ENCODE peak calls at places on chromosomes 4 and X, in six cellular contexts. One of them, this sample, is unnamed.

GRCh38 chr4:1297456-1298325 is 8.0 kb downstream of the MAEA start:
- DNase-seq in lower leg skin: no peak
- DNase-seq in SJSA1: no peak
- DNase-seq in H7: peak; percentile 86
- DNase-seq in mesenchymal stem cell: no peak
- DNase-seq in naive thymus-derived CD4-positive, alpha-beta T cell: no peak
- DNase-seq in this sample: no peak

GRCh38 chrX:15202458-15203177 is 67.3 kb downstream of the ASB9 start:
- DNase-seq in lower leg skin: no peak
- DNase-seq in SJSA1: peak; percentile 58
- DNase-seq in H7: no peak
- DNase-seq in mesenchymal stem cell: peak; percentile 45
- DNase-seq in naive thymus-derived CD4-positive, alpha-beta T cell: no peak
- DNase-seq in this sample: peak; percentile 27

GRCh38 chr4:137283737-137284136 is 248.6 kb downstream of the PCDH18 start:
- DNase-seq in lower leg skin: no peak
- DNase-seq in SJSA1: no peak
- DNase-seq in H7: peak; percentile 1
- DNase-seq in mesenchymal stem cell: peak; percentile 26
- DNase-seq in naive thymus-derived CD4-positive, alpha-beta T cell: no peak
- DNase-seq in this sample: peak; percentile 42

GRCh38 chr4:74503580-74503979 is 58.6 kb downstream of the AREG start:
- DNase-seq in lower leg skin: no peak
- DNase-seq in SJSA1: peak; percentile 42
- DNase-seq in H7: no peak
- DNase-seq in mesenchymal stem cell: peak; percentile 76
- DNase-seq in naive thymus-derived CD4-positive, alpha-beta T cell: no peak
- DNase-seq in this sample: peak; percentile 11

GRCh38 chrX:68676340-68676739 is 28.9 kb downstream of the STARD8 start:
- DNase-seq in lower leg skin: no peak
- DNase-seq in SJSA1: no peak
- DNase-seq in H7: no peak
- DNase-seq in mesenchymal stem cell: no peak
- DNase-seq in naive thymus-derived CD4-positive, alpha-beta T cell: no peak
- DNase-seq in this sample: no peak

GRCh38 chrX:1546601-1547275 is 9.8 kb upstream of the P2RY8 start:
- DNase-seq in lower leg skin: no peak
- DNase-seq in SJSA1: no peak
- DNase-seq in H7: no peak
- DNase-seq in mesenchymal stem cell: no peak
- DNase-seq in naive thymus-derived CD4-positive, alpha-beta T cell: no peak
- DNase-seq in this sample: no peak

GRCh38 chr4:180455226-180455625 is 1788.0 kb upstream of the TENM3 start:
- DNase-seq in lower leg skin: no peak
- DNase-seq in SJSA1: no peak
- DNase-seq in H7: no peak
- DNase-seq in mesenchymal stem cell: no peak
- DNase-seq in naive thymus-derived CD4-positive, alpha-beta T cell: no peak
- DNase-seq in this sample: no peak

GRCh38 chr4:118898684-118899138 is 10.1 kb downstream of the SYNPO2 start:
- DNase-seq in lower leg skin: no peak
- DNase-seq in SJSA1: no peak
- DNase-seq in H7: no peak
- DNase-seq in mesenchymal stem cell: no peak
- DNase-seq in naive thymus-derived CD4-positive, alpha-beta T cell: no peak
- DNase-seq in this sample: no peak

GRCh38 chrX:153336128-153336894 is 2.4 kb downstream of the ZNF275 start:
- DNase-seq in lower leg skin: no peak
- DNase-seq in SJSA1: no peak
- DNase-seq in H7: no peak
- DNase-seq in mesenchymal stem cell: no peak
- DNase-seq in naive thymus-derived CD4-positive, alpha-beta T cell: no peak
- DNase-seq in this sample: no peak

GRCh38 chr4:36446275-36446674 is 164.9 kb downstream of the DTHD1 start:
- DNase-seq in lower leg skin: no peak
- DNase-seq in SJSA1: no peak
- DNase-seq in H7: no peak
- DNase-seq in mesenchymal stem cell: no peak
- DNase-seq in naive thymus-derived CD4-positive, alpha-beta T cell: no peak
- DNase-seq in this sample: no peak

GRCh38 chr4:61772116-61772515 is 572.0 kb downstream of the ADGRL3 start:
- DNase-seq in lower leg skin: no peak
- DNase-seq in SJSA1: no peak
- DNase-seq in H7: no peak
- DNase-seq in mesenchymal stem cell: no peak
- DNase-seq in naive thymus-derived CD4-positive, alpha-beta T cell: no peak
- DNase-seq in this sample: no peak

GRCh38 chr4:186666750-186667149 is 56.9 kb downstream of the FAT1 start:
- DNase-seq in lower leg skin: no peak
- DNase-seq in SJSA1: no peak
- DNase-seq in H7: no peak
- DNase-seq in mesenchymal stem cell: peak; percentile 53
- DNase-seq in naive thymus-derived CD4-positive, alpha-beta T cell: no peak
- DNase-seq in this sample: peak; percentile 39

GRCh38 chrX:149013081-149013480 is 492.0 kb downstream of the IDS start:
- DNase-seq in lower leg skin: no peak
- DNase-seq in SJSA1: no peak
- DNase-seq in H7: no peak
- DNase-seq in mesenchymal stem cell: no peak
- DNase-seq in naive thymus-derived CD4-positive, alpha-beta T cell: no peak
- DNase-seq in this sample: no peak

GRCh38 chrX:53481816-53482485 is 47.8 kb upstream of the HSD17B10 start:
- DNase-seq in lower leg skin: peak; percentile 36
- DNase-seq in SJSA1: peak; percentile 25
- DNase-seq in H7: peak; percentile 55
- DNase-seq in mesenchymal stem cell: peak; percentile 62
- DNase-seq in naive thymus-derived CD4-positive, alpha-beta T cell: peak; percentile 52
- DNase-seq in this sample: peak; percentile 68

GRCh38 chr4:44848466-44848865 is 122.1 kb upstream of the GNPDA2 start:
- DNase-seq in lower leg skin: no peak
- DNase-seq in SJSA1: no peak
- DNase-seq in H7: no peak
- DNase-seq in mesenchymal stem cell: no peak
- DNase-seq in naive thymus-derived CD4-positive, alpha-beta T cell: no peak
- DNase-seq in this sample: no peak

GRCh38 chr4:148831945-148832344 is 389.7 kb upstream of the NR3C2 start:
- DNase-seq in lower leg skin: no peak
- DNase-seq in SJSA1: no peak
- DNase-seq in H7: no peak
- DNase-seq in mesenchymal stem cell: peak; percentile 21
- DNase-seq in naive thymus-derived CD4-positive, alpha-beta T cell: no peak
- DNase-seq in this sample: peak; percentile 13

DNA sequence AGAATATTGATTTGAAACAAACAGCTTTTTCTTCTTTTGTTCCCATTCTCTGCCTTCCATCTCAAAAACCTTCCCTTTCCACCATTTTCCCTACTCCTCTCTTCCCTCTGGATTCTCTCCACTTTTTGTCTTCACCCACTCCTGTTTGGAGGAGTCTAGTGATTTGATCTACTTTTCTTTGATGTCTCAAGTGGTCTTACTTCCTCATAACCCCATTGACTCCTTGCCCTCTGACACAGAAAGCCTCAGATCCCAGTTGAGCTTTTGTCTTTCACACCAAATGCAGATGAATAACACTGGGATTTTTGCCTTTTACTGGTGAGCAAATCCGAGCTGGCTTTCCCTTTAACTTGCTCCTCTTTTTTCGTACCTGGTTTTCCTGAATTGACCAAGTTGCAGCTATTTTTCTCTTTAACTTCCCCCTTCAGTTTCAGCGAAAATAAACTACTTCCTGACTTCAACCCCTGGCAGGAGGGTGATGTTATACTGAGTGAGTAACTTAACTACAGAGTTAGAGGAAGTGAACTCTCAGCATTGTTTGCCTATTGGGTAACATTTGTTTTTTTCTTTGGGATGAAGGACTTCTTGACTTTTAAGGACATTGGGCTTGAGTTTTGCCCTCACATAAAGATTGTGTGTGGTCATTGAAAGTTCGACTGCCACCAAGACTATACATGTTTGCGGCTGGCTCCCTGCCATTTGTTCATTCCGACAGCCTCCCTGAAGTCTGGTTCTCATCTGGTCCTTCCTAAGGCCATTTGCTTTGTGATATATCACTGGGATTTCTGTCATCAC is 392.8 kb upstream of the NR3C2 start:
- DNase-seq in lower leg skin: no peak
- DNase-seq in SJSA1: no peak
- DNase-seq in H7: no peak
- DNase-seq in mesenchymal stem cell: peak; percentile 8
- DNase-seq in naive thymus-derived CD4-positive, alpha-beta T cell: no peak
- DNase-seq in this sample: peak; percentile 1
- H3K4me3 ChIP-seq in lower leg skin: no peak overlapping the region
- H3K4me3 ChIP-seq in SJSA1: no peak overlapping the region
- H3K4me3 ChIP-seq in H7: no peak overlapping the region
- H3K4me3 ChIP-seq in mesenchymal stem cell: no peak overlapping the region
- H3K4me3 ChIP-seq in naive thymus-derived CD4-positive, alpha-beta T cell: no peak overlapping the region
- H3K4me3 ChIP-seq in this sample: no peak overlapping the region

GRCh38 chr4:105453550-105454201 is 20.2 kb downstream of the PPA2 start:
- DNase-seq in lower leg skin: no peak
- DNase-seq in SJSA1: no peak
- DNase-seq in H7: peak; percentile 38
- DNase-seq in mesenchymal stem cell: no peak
- DNase-seq in naive thymus-derived CD4-positive, alpha-beta T cell: no peak
- DNase-seq in this sample: no peak
- H3K4me3 ChIP-seq in lower leg skin: no peak overlapping the region
- H3K4me3 ChIP-seq in SJSA1: no peak overlapping the region
- H3K4me3 ChIP-seq in H7: no peak overlapping the region
- H3K4me3 ChIP-seq in mesenchymal stem cell: no peak overlapping the region
- H3K4me3 ChIP-seq in naive thymus-derived CD4-positive, alpha-beta T cell: no peak overlapping the region
- H3K4me3 ChIP-seq in this sample: no peak overlapping the region

DNA sequence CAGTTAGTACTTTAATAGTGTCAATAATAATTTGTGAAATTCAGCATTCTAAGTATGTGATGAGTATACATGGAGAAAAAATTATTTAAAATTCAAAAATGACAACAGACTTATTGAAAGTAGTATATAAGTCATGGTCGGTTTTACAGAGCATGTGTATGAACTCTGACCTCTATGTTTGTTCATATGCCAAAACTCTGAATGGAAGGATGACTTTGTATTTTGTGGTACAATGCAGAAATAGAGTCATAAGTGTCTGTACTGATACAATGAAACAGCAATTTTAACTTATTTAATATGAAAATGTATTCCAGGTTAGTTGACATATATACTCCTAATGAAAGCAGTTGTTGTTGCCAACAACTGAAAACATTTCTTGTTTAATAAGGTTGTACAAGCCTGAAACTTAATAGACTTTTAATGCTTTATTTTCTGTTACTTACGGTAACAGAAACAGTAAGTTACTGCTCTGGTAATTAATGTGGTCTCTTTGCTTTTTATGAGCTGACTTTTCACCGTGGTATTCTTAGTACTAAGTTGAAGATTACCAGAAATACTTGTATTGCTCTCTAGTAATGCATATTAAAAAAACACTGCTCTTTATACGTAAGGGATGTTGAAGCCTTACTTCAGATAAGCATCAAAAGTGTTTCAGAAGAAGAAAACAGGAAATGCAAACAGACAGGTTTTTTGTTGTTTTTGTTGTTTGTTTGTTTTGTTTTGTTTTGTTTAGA is 1.9 kb downstream of the UBE2K start:
- DNase-seq in lower leg skin: no peak
- DNase-seq in SJSA1: no peak
- DNase-seq in H7: no peak
- DNase-seq in mesenchymal stem cell: peak; percentile 44
- DNase-seq in naive thymus-derived CD4-positive, alpha-beta T cell: no peak
- DNase-seq in this sample: peak; percentile 53
- H3K4me3 ChIP-seq in lower leg skin: no peak overlapping the region
- H3K4me3 ChIP-seq in SJSA1: no peak overlapping the region
- H3K4me3 ChIP-seq in H7: peak overlapping the region; percentile 68
- H3K4me3 ChIP-seq in mesenchymal stem cell: no peak overlapping the region
- H3K4me3 ChIP-seq in naive thymus-derived CD4-positive, alpha-beta T cell: peak overlapping the region; percentile 94
- H3K4me3 ChIP-seq in this sample: peak overlapping the region; percentile 96

DNA sequence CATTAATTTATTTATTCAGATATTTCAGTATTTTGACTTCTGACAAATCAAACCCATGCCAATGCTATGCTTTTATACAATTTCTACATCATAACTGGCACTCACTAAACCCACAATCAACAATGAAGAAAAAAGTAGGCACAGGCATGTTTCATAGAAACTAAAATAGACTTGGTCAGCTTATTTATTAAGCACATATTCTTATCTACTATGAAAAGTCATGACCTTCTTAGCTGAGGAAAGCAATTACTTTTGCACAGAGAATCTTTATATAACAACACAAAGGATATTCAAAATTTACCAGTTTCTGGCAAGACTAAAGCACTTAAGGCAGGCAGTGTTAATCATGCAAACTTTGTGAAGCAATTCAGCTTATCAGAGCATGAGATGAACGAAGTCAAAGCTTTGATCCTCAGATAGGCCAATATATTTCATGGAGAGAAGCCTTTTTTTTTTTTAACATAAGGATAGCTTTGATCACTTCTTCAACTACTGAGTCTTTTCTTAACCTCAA is 490.6 kb downstream of the INPP4B start:
- DNase-seq in lower leg skin: no peak
- DNase-seq in SJSA1: no peak
- DNase-seq in H7: no peak
- DNase-seq in mesenchymal stem cell: no peak
- DNase-seq in naive thymus-derived CD4-positive, alpha-beta T cell: no peak
- DNase-seq in this sample: no peak
- H3K4me3 ChIP-seq in lower leg skin: no peak overlapping the region
- H3K4me3 ChIP-seq in SJSA1: no peak overlapping the region
- H3K4me3 ChIP-seq in H7: no peak overlapping the region
- H3K4me3 ChIP-seq in mesenchymal stem cell: no peak overlapping the region
- H3K4me3 ChIP-seq in naive thymus-derived CD4-positive, alpha-beta T cell: no peak overlapping the region
- H3K4me3 ChIP-seq in this sample: no peak overlapping the region

GRCh38 chrX:17000751-17001150 is 54.3 kb downstream of the REPS2 start:
- DNase-seq in lower leg skin: no peak
- DNase-seq in SJSA1: no peak
- DNase-seq in H7: no peak
- DNase-seq in mesenchymal stem cell: no peak
- DNase-seq in naive thymus-derived CD4-positive, alpha-beta T cell: no peak
- DNase-seq in this sample: no peak
- H3K4me3 ChIP-seq in lower leg skin: no peak overlapping the region
- H3K4me3 ChIP-seq in SJSA1: no peak overlapping the region
- H3K4me3 ChIP-seq in H7: no peak overlapping the region
- H3K4me3 ChIP-seq in mesenchymal stem cell: no peak overlapping the region
- H3K4me3 ChIP-seq in naive thymus-derived CD4-positive, alpha-beta T cell: no peak overlapping the region
- H3K4me3 ChIP-seq in this sample: no peak overlapping the region

DNA sequence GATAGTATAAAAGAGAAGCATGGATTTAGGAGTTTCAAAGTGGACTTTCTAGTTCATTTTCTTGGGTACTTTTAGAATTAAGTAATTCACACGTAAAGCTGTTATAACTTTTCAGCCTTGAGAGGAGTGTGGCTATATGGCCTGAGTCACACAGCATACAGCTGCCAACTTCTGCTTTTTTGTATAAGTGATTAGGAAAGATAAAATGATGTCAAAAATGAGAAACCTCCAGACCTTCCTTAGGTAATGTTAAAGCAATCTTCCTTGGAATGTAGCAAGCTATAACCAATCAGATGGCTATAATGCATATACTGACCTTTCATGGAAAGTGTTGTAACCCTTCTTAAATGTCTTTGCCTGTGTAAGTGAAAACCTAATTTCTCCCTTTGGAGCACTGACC is 39.2 kb downstream of the RAB40AL start:
- DNase-seq in lower leg skin: no peak
- DNase-seq in SJSA1: no peak
- DNase-seq in H7: no peak
- DNase-seq in mesenchymal stem cell: no peak
- DNase-seq in naive thymus-derived CD4-positive, alpha-beta T cell: no peak
- DNase-seq in this sample: no peak
- H3K4me3 ChIP-seq in lower leg skin: no peak overlapping the region
- H3K4me3 ChIP-seq in SJSA1: no peak overlapping the region
- H3K4me3 ChIP-seq in H7: no peak overlapping the region
- H3K4me3 ChIP-seq in mesenchymal stem cell: no peak overlapping the region
- H3K4me3 ChIP-seq in naive thymus-derived CD4-positive, alpha-beta T cell: no peak overlapping the region
- H3K4me3 ChIP-seq in this sample: no peak overlapping the region

GRCh38 chr4:153792007-153792892 is 3.4 kb upstream of the SFRP2 start:
- DNase-seq in lower leg skin: no peak
- DNase-seq in SJSA1: no peak
- DNase-seq in H7: peak; percentile 88
- DNase-seq in mesenchymal stem cell: peak; percentile 82
- DNase-seq in naive thymus-derived CD4-positive, alpha-beta T cell: no peak
- DNase-seq in this sample: peak; percentile 60
- H3K4me3 ChIP-seq in lower leg skin: no peak overlapping the region
- H3K4me3 ChIP-seq in SJSA1: no peak overlapping the region
- H3K4me3 ChIP-seq in H7: peak overlapping the region; percentile 61
- H3K4me3 ChIP-seq in mesenchymal stem cell: no peak overlapping the region
- H3K4me3 ChIP-seq in naive thymus-derived CD4-positive, alpha-beta T cell: peak overlapping the region; percentile 38
- H3K4me3 ChIP-seq in this sample: peak overlapping the region; percentile 15

This sample was measured in fibroblast of villous mesenchyme.